ENCODE peak calls at places on chromosomes 7 and 10, in six cellular contexts. M is effector memory CD4-positive, alpha-beta T cell; V is fibroblast of villous mesenchyme; L is CD8-positive, alpha-beta memory T cell; I is neuronal stem cell; Z is foreskin fibroblast. S is an unnamed sample.

GRCh38 chr10:124064676-124065075 is 28.7 kb downstream of the CHST15 start:
- DNase-seq in L (no peak), I (no peak), V (no peak), Z (no peak), M (no peak), S (no peak)

GRCh38 chr10:1572519-1573333 is 164.6 kb downstream of the ADARB2 start:
- DNase-seq in Z (no peak), V (no peak), M (no peak), I (no peak), L (no peak), S (no peak)

GRCh38 chr7:50663396-50664102 is 98.3 kb upstream of the DDC start:
- DNase-seq in M (no peak), I (no peak), Z (no peak), V (no peak), L (no peak), S (no peak)

GRCh38 chr10:1654247-1654646 is 83.1 kb downstream of the ADARB2 start:
- DNase-seq in V (no peak), I (no peak), Z (no peak), M (no peak), L (no peak), S (no peak)

GRCh38 chr7:123761729-123762128 is 12.9 kb upstream of the WASL start:
- DNase-seq in L (no peak), M (no peak), Z (no peak), I (no peak), V (no peak), S (no peak)

GRCh38 chr10:99647601-99648151 is 11.6 kb upstream of the ENTPD7 start:
- DNase-seq in L (no peak), M (no peak), I (no peak), Z (no peak), V (no peak), S (no peak)

GRCh38 chr10:105585753-105586152 is 944.7 kb downstream of the SORCS3 start:
- DNase-seq in V (peak; percentile 2), Z (no peak), L (no peak), I (no peak), M (no peak), S (no peak)

GRCh38 chr7:155961241-155962190 is 149.3 kb upstream of the SHH start:
- DNase-seq in V (peak; percentile 6), I (no peak), L (no peak), Z (no peak), M (no peak), S (peak; percentile 15)

GRCh38 chr7:16171928-16172327 is 249.4 kb downstream of the CRPPA start:
- DNase-seq in M (no peak), V (peak; percentile 9), Z (no peak), I (no peak), L (no peak), S (no peak)

GRCh38 chr10:761376-761775 is 71.9 kb upstream of the DIP2C start:
- DNase-seq in M (no peak), V (no peak), Z (no peak), L (no peak), I (no peak), S (no peak)

GRCh38 chr7:130732980-130733865 is 784 bp downstream of the KLF14 start:
- DNase-seq in I (no peak), L (no peak), Z (peak; percentile 15), V (peak; percentile 9), M (no peak), S (peak; percentile 70)

GRCh38 chr10:20616918-20617801 is 280.0 kb downstream of the NEBL start:
- DNase-seq in V (no peak), Z (no peak), M (no peak), L (no peak), I (no peak), S (no peak)

GRCh38 chr10:82757907-82758306 is 882.9 kb downstream of the NRG3 start:
- DNase-seq in V (no peak), L (no peak), M (no peak), Z (no peak), I (no peak), S (no peak)

GRCh38 chr7:66339141-66339540 is 134.0 kb downstream of the TPST1 start:
- DNase-seq in M (no peak), I (no peak), V (no peak), Z (no peak), L (no peak), S (no peak)

GRCh38 chr10:10394933-10395658 is 622.6 kb upstream of the CELF2 start:
- DNase-seq in I (no peak), L (no peak), V (peak; percentile 38), Z (peak; percentile 0), M (no peak), S (no peak)

GRCh38 chr10:132395704-132396494 is 1.1 kb upstream of the PWWP2B start:
- DNase-seq in Z (no peak), M (no peak), V (peak; percentile 51), L (no peak), I (no peak), S (peak; percentile 81)

GRCh38 chr7:41847171-41847570 is 144.3 kb upstream of the INHBA start:
- DNase-seq in M (no peak), Z (no peak), L (no peak), I (no peak), V (no peak), S (no peak)

GRCh38 chr10:103273026-103273425 is 3.9 kb upstream of the INA start:
- DNase-seq in Z (peak; percentile 99), L (no peak), I (no peak), M (no peak), V (peak; percentile 80), S (no peak)

GRCh38 chr7:131792311-131792710 is 235.9 kb upstream of the PODXL start:
- DNase-seq in I (no peak), L (no peak), M (no peak), V (no peak), Z (no peak), S (peak; percentile 31)

GRCh38 chr10:60480865-60481563 is 91.3 kb upstream of the ANK3 start:
- DNase-seq in V (peak; percentile 72), L (no peak), M (no peak), Z (peak; percentile 88), I (no peak), S (no peak)

GRCh38 chr10:102550636-102551210 is 47.0 kb downstream of the SUFU start:
- DNase-seq in M (no peak), I (no peak), V (no peak), Z (no peak), L (no peak), S (no peak)

GRCh38 chr7:93861325-93861949 is 29.1 kb downstream of the TFPI2 start:
- DNase-seq in I (no peak), M (no peak), L (no peak), Z (no peak), V (no peak), S (no peak)

GRCh38 chr10:132855889-132856288 is 69.9 kb upstream of the NKX6-2 start:
- DNase-seq in Z (no peak), I (no peak), V (no peak), M (no peak), L (no peak), S (no peak)

GRCh38 chr10:118595598-118596425 is at the start of gene PRLHR:
- DNase-seq in V (peak; percentile 25), I (peak; percentile 74), M (no peak), Z (no peak), L (no peak), S (peak; percentile 94)

GRCh38 chr10:95867866-95868265 is 39.9 kb upstream of the CC2D2B start:
- DNase-seq in M (no peak), L (no peak), V (no peak), I (no peak), Z (no peak), S (no peak)

GRCh38 chr10:131166486-131166885 is 145.0 kb downstream of the TCERG1L start:
- DNase-seq in I (no peak), M (no peak), V (no peak), Z (no peak), L (no peak), S (no peak)

GRCh38 chr10:131163444-131163843 is 148.1 kb downstream of the TCERG1L start:
- DNase-seq in M (no peak), V (no peak), L (no peak), Z (no peak), I (no peak), S (no peak)

GRCh38 chr10:131162866-131163265 is 148.7 kb downstream of the TCERG1L start:
- DNase-seq in L (no peak), I (no peak), V (no peak), Z (no peak), M (no peak), S (no peak)

GRCh38 chr10:131167036-131167860 is 144.3 kb downstream of the TCERG1L start:
- DNase-seq in L (no peak), Z (no peak), I (no peak), M (no peak), V (no peak), S (no peak)

GRCh38 chr10:131165092-131165491 is 146.4 kb downstream of the TCERG1L start:
- DNase-seq in Z (no peak), L (no peak), I (no peak), M (no peak), V (no peak), S (no peak)
- H3K4me3 ChIP-seq in Z (no peak overlapping the region), L (no peak overlapping the region), I (no peak overlapping the region), M (no peak overlapping the region), V (no peak overlapping the region), S (no peak overlapping the region)

DNA sequence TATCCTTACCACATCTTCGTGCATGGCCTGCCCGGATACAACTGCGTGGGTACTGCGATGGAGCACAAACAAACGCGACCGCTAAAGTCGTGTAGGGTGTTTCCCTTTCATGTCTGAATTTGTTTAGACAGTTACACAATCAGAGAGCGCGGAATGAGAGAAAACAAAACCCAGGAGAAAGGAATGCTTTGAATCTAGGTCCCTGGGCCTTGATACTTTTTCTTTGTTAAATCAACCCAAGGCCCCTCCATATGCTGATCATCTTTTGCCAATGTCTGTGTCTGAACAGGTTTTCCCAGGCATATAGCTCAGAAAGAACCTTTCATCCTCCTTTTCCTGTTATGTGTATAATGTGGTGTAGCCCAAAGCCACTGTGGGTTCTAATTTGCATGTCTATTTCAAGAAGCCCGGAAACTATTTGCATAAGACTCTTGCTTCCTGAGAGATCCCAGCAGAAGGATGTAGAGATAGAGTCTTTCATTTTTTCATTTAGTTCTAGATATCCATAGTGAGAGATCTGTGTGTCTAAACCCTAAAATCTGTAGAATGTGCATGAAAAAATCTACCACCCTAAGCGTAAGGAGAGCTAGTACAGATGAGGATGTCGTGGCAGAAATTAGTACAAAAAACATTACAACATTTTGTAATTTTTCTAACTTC is 145.8 kb downstream of the FRMD4A start:
- DNase-seq in L (peak; percentile 27), Z (no peak), V (peak; percentile 20), I (peak; percentile 40), M (peak; percentile 24), S (peak; percentile 54)
- H3K4me3 ChIP-seq in L (peak overlapping the region; percentile 54), Z (no peak overlapping the region), V (no peak overlapping the region), I (no peak overlapping the region), M (peak overlapping the region; percentile 29), S (no peak overlapping the region)

GRCh38 chr7:74289660-74290589 is 718 bp downstream of the CLIP2 start:
- DNase-seq in V (no peak), M (peak; percentile 6), L (peak; percentile 15), I (no peak), Z (no peak), S (peak; percentile 40)
- H3K4me3 ChIP-seq in V (peak overlapping the region; percentile 82), M (peak overlapping the region; percentile 68), L (peak overlapping the region; percentile 32), I (peak overlapping the region; percentile 96), Z (peak overlapping the region; percentile 92), S (peak overlapping the region; percentile 90)

DNA sequence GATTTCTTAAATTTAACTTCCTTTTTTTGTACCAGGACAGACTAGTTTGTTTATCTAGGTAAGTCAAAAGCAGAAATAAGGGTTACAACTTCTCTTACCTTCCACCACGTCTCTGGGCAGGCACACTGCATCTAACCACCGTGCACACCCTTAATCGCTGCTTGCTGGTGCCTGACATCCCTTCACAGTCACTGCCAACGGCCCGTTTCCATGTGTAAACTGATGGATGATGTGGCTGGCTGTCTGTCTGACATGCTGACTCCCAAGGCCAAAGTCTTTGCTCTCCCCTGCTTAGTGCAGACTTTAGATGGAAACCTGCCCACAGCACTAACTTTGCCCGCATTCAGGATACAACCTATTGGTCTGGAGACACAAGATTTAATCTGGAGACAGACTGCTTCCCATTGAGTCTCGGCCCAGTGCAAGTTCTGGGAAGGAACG is 1.1 kb downstream of the TMEM273 start:
- DNase-seq in L (no peak), I (no peak), V (no peak), Z (no peak), M (no peak), S (no peak)
- H3K4me3 ChIP-seq in L (peak overlapping the region; percentile 27), I (no peak overlapping the region), V (no peak overlapping the region), Z (no peak overlapping the region), M (peak overlapping the region; percentile 39), S (no peak overlapping the region)